ENCODE peak calls at places on chromosomes 1 and 21, in eight cellular contexts. J is effector memory CD4-positive, alpha-beta T cell; R is esophagus squamous epithelium; P is cardiac fibroblast; U is GM23248; X is small intestine; B is CD8-positive, alpha-beta memory T cell; I is AG04449. Z is an unnamed sample.

GRCh38 chr1:206544562-206545257 is 37.4 kb downstream of the RASSF5 start:
- DNase-seq in I (no peak), B (peak; percentile 75), J (peak; percentile 79), U (peak; percentile 46), R (no peak), X (peak; percentile 60), P (peak; percentile 59), Z (peak; percentile 83)

GRCh38 chr1:102834688-102835320 is 273.5 kb downstream of the COL11A1 start:
- DNase-seq in P (peak; percentile 49), J (no peak), X (no peak), B (no peak), U (peak; percentile 73), R (no peak), I (no peak), Z (no peak)

GRCh38 chr1:153260980-153261792 is 1.7 kb downstream of the LORICRIN start:
- DNase-seq in R (no peak), P (no peak), B (peak; percentile 19), X (no peak), I (no peak), J (no peak), U (peak; percentile 62), Z (no peak)

GRCh38 chr1:22915816-22916468 is 56.7 kb downstream of the LACTBL1 start:
- DNase-seq in U (no peak), B (no peak), X (no peak), P (no peak), J (no peak), I (no peak), R (no peak), Z (no peak)

GRCh38 chr1:175000697-175001187 is 995 bp downstream of the CACYBP start:
- DNase-seq in P (peak; percentile 43), R (no peak), X (no peak), B (no peak), U (peak; percentile 66), J (no peak), I (no peak), Z (no peak)

GRCh38 chr1:234851450-234852438 is 241.8 kb upstream of the IRF2BP2 start:
- DNase-seq in R (no peak), P (peak; percentile 36), U (peak; percentile 39), B (no peak), X (peak; percentile 45), J (no peak), I (no peak), Z (no peak)

GRCh38 chr1:1066403-1067283 is 7.5 kb downstream of the RNF223 start:
- DNase-seq in R (no peak), J (no peak), B (no peak), U (peak; percentile 50), I (no peak), P (peak; percentile 16), X (no peak), Z (no peak)

GRCh38 chr1:202811296-202812175 is 782 bp downstream of the PCAT6 start:
- DNase-seq in R (no peak), X (no peak), U (peak; percentile 54), J (peak; percentile 13), B (peak; percentile 6), I (no peak), P (peak; percentile 22), Z (no peak)

GRCh38 chr1:175757381-175758015 is 14.1 kb upstream of the TNR start:
- DNase-seq in B (no peak), P (peak; percentile 2), X (peak; percentile 34), J (no peak), U (peak; percentile 12), I (no peak), R (no peak), Z (no peak)

GRCh38 chr1:226549937-226550670 is 1.5 kb downstream of the STUM start:
- DNase-seq in P (no peak), J (no peak), X (peak; percentile 60), I (no peak), R (no peak), B (no peak), U (peak; percentile 46), Z (no peak)
- H3K4me3 ChIP-seq in P (peak overlapping the region; percentile 23), J (peak overlapping the region; percentile 60), X (no peak overlapping the region), I (no peak overlapping the region), R (peak overlapping the region; percentile 63), B (peak overlapping the region; percentile 46), U (no peak overlapping the region), Z (peak overlapping the region; percentile 65)

GRCh38 chr21:45129231-45129923 is 55.0 kb downstream of the ADARB1 start:
- DNase-seq in B (no peak), R (no peak), I (no peak), P (peak; percentile 65), X (no peak), U (peak; percentile 89), J (no peak), Z (no peak)
- H3K4me3 ChIP-seq in B (no peak overlapping the region), R (no peak overlapping the region), I (no peak overlapping the region), P (no peak overlapping the region), X (no peak overlapping the region), U (peak overlapping the region; percentile 67), J (no peak overlapping the region), Z (peak overlapping the region; percentile 49)

GRCh38 chr1:45479039-45479748 is 11.8 kb downstream of the TESK2 start:
- DNase-seq in P (no peak), B (no peak), J (no peak), U (no peak), I (no peak), R (no peak), X (peak; percentile 18), Z (no peak)
- H3K4me3 ChIP-seq in P (no peak overlapping the region), B (no peak overlapping the region), J (no peak overlapping the region), U (no peak overlapping the region), I (no peak overlapping the region), R (no peak overlapping the region), X (no peak overlapping the region), Z (no peak overlapping the region)

GRCh38 chr1:43272576-43273571 is 3.1 kb downstream of the TMEM125 start:
- DNase-seq in U (no peak), J (no peak), I (no peak), P (no peak), B (no peak), X (no peak), R (no peak), Z (peak; percentile 55)
- H3K4me3 ChIP-seq in U (no peak overlapping the region), J (no peak overlapping the region), I (no peak overlapping the region), P (no peak overlapping the region), B (no peak overlapping the region), X (no peak overlapping the region), R (no peak overlapping the region), Z (no peak overlapping the region)

DNA sequence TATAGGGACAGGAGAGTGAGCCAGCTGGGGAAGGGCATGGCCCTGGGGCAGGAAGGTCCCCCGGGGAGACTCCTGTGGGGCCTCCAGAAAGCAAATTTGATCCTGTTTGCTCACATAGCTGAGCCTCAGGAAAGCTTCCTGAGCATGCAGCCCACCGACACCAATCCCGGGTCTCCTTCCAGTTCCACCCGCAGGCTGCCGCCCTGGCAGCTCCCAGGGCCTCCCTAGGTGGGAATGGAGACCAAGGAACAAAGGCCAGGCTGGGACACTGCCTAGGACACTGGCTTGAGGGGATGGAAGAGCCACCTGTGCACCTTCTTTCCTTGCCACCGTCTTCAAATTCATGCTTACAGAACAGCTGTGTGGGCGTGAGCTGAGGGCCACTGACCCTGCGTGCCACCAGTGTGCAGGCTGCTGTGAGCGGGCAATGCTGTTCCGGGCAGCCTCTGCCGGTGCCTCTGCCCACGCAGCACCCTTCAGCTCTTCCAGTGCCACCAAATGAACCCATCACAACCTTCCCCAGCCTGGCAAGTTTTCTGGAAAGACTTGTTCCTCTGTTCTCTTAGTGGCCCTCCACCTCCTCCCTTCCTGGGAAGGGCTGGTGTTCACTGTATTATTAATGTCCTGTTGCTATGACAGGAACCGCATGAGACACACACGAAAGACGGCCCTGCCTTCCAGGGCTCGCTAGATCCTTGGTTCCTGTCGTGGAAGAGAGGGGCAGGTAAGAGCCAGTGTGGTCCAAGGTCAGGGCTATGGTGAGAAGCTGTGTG is 53.6 kb downstream of the ACBD3 start:
- DNase-seq in R (no peak), U (peak; percentile 53), J (no peak), X (peak; percentile 56), B (no peak), P (no peak), I (no peak), Z (peak; percentile 43)
- H3K4me3 ChIP-seq in R (peak overlapping the region; percentile 31), U (no peak overlapping the region), J (no peak overlapping the region), X (no peak overlapping the region), B (no peak overlapping the region), P (no peak overlapping the region), I (no peak overlapping the region), Z (no peak overlapping the region)

GRCh38 chr1:212667223-212668139 is 32.2 kb downstream of the BATF3 start:
- DNase-seq in P (peak; percentile 98), U (peak; percentile 98), X (no peak), I (peak; percentile 86), B (no peak), R (no peak), J (no peak), Z (no peak)

GRCh38 chr1:212668477-212668876 is 31.2 kb downstream of the BATF3 start:
- DNase-seq in J (no peak), P (no peak), B (no peak), X (no peak), U (no peak), I (no peak), R (no peak), Z (no peak)

GRCh38 chr1:212665241-212666115 is 34.2 kb downstream of the BATF3 start:
- DNase-seq in P (peak; percentile 87), I (no peak), J (peak; percentile 62), X (peak; percentile 78), R (no peak), B (peak; percentile 72), U (peak; percentile 90), Z (peak; percentile 42)

GRCh38 chr1:212664409-212665199 is 35.0 kb downstream of the BATF3 start:
- DNase-seq in I (no peak), B (no peak), J (no peak), X (no peak), U (no peak), P (no peak), R (no peak), Z (no peak)

DNA sequence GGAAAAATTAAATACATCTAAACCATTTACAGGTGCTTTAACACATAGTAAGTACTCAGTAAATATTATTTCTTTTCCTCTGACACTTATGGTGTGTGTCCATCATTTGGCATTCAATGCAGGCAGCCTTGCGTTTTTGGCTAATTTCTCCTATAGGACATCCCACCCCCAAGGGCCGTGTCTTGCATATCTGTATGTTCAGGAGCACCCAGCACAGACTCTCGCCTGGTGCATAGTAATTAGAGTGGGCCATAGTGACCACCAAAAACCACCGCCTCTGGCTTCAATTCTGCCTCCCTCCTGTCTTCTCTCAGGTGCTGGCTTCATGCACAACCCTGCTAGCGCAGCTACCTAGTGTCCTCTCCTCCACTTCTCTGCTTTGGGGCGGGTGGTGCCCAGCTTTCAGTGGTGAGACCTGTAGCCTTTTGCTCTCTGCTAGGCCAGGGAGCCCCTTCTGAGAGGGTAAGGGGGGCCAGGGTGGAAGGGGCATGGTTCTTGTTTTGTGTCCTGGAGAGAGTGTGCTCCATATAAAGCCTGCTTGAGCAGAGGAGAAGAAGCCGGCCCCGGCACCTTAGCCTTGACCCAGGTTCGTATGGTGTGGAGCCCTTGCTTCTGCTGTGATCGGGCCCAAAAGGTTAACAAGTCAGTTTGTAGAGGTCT is 33.4 kb downstream of the BATF3 start:
- DNase-seq in B (no peak), X (no peak), J (no peak), I (no peak), U (no peak), R (no peak), P (no peak), Z (no peak)
- H3K4me3 ChIP-seq in B (no peak overlapping the region), X (no peak overlapping the region), J (no peak overlapping the region), I (no peak overlapping the region), U (no peak overlapping the region), R (no peak overlapping the region), P (no peak overlapping the region), Z (no peak overlapping the region)